ENCODE peak calls at places on chromosomes 3 and 15, in four cellular contexts. P, B, H and M are unnamed samples.

GRCh38 chr3:126083913-126084514 is at the start of gene SLC41A3:
- DNase-seq in P (peak; percentile 59), B (peak; percentile 98), H (peak; percentile 48), M (peak; percentile 54)

GRCh38 chr3:101195951-101196713 is 124.2 kb downstream of the IMPG2 start:
- DNase-seq in P (peak; percentile 68), B (peak; percentile 35), H (no peak), M (peak; percentile 42)

GRCh38 chr3:135075157-135075556 is 280.1 kb downstream of the EPHB1 start:
- DNase-seq in P (no peak), B (no peak), H (no peak), M (no peak)

GRCh38 chr3:79326642-79327041 is 441.2 kb downstream of the ROBO1 start:
- DNase-seq in P (no peak), B (no peak), H (no peak), M (no peak)

GRCh38 chr3:51777985-51778384 is 1.1 kb downstream of the IQCF6 start:
- DNase-seq in P (no peak), B (peak; percentile 29), H (peak; percentile 6), M (no peak)

GRCh38 chr3:127074900-127075360 is 92.0 kb downstream of the PLXNA1 start:
- DNase-seq in P (peak; percentile 89), B (peak; percentile 21), H (peak; percentile 43), M (peak; percentile 70)

GRCh38 chr15:92840149-92840548 is 60.0 kb upstream of the CHD2 start:
- DNase-seq in P (no peak), B (peak; percentile 45), H (no peak), M (no peak)

GRCh38 chr15:90845201-90845949 is 23.0 kb upstream of the FURIN start:
- DNase-seq in P (peak; percentile 85), B (no peak), H (no peak), M (peak; percentile 79)

GRCh38 chr15:96515391-96515790 is 184.9 kb downstream of the NR2F2 start:
- DNase-seq in P (no peak), B (no peak), H (no peak), M (no peak)

GRCh38 chr15:40909662-40910625 is 15.7 kb downstream of the VPS18 start:
- DNase-seq in P (peak; percentile 25), B (no peak), H (no peak), M (peak; percentile 64)

GRCh38 chr3:100046986-100047385 is 67.3 kb downstream of the FILIP1L start:
- DNase-seq in P (no peak), B (no peak), H (no peak), M (no peak)

GRCh38 chr3:128400683-128401082 is 66.0 kb downstream of the DNAJB8 start:
- DNase-seq in P (no peak), B (no peak), H (no peak), M (no peak)